ENCODE peak calls at places on chromosomes 16 and 17, in five cellular contexts. R is uterus, J is epithelial cell of esophagus, G is psoas muscle, P is nephron progenitor cell. A is an unnamed sample.
A peak's percentile ranks its signal among the peaks of the same experiment; 100 is the strongest.

GRCh38 chr17:30000755-30001257 is 59.4 kb downstream of the EFCAB5 start:
- DNase-seq in R (no peak), J (peak; percentile 15), G (no peak), P (no peak), A (no peak)

GRCh38 chr16:65994305-65994704 is 372.2 kb upstream of the CDH5 start:
- DNase-seq in R (no peak), J (no peak), G (no peak), P (no peak), A (no peak)

GRCh38 chr17:42016411-42016831 is 818 bp downstream of the DNAJC7 start:
- DNase-seq in R (no peak), J (no peak), G (no peak), P (no peak), A (no peak)

GRCh38 chr17:51103451-51103850 is 17.2 kb downstream of the SPAG9 start:
- DNase-seq in R (no peak), J (no peak), G (no peak), P (no peak), A (no peak)

GRCh38 chr17:17505610-17506171 is 9.5 kb upstream of the RASD1 start:
- DNase-seq in R (no peak), J (no peak), G (peak; percentile 32), P (no peak), A (no peak)

GRCh38 chr16:24736758-24737157 is 7.3 kb downstream of the TNRC6A start:
- DNase-seq in R (peak; percentile 22), J (no peak), G (no peak), P (no peak), A (no peak)

GRCh38 chr17:44865231-44865660 is 17.6 kb downstream of the HIGD1B start:
- DNase-seq in R (peak; percentile 83), J (peak; percentile 75), G (peak; percentile 66), P (peak; percentile 74), A (peak; percentile 86)

GRCh38 chr16:2816751-2817495 is at the start of gene PRSS21:
- DNase-seq in R (no peak), J (no peak), G (no peak), P (no peak), A (no peak)

GRCh38 chr16:72989203-72989991 is 58.5 kb downstream of the ZFHX3 start:
- DNase-seq in R (peak; percentile 36), J (peak; percentile 94), G (peak; percentile 68), P (no peak), A (no peak)

GRCh38 chr16:69865701-69866100 is 85.4 kb upstream of the CLEC18A start:
- DNase-seq in R (no peak), J (no peak), G (no peak), P (no peak), A (no peak)

GRCh38 chr16:8173111-8173644 is 417.1 kb downstream of the TMEM114 start:
- DNase-seq in R (no peak), J (peak; percentile 67), G (peak; percentile 68), P (peak; percentile 81), A (no peak)

GRCh38 chr17:50922107-50922506 is 56.0 kb upstream of the TOB1 start:
- DNase-seq in R (no peak), J (peak; percentile 85), G (no peak), P (no peak), A (no peak)

GRCh38 chr16:1922357-1922756 is 4.1 kb upstream of the HS3ST6 start:
- DNase-seq in R (no peak), J (no peak), G (no peak), P (no peak), A (no peak)

GRCh38 chr16:27718767-27719445 is 169.0 kb downstream of the KATNIP start:
- DNase-seq in R (no peak), J (no peak), G (peak; percentile 32), P (no peak), A (no peak)

GRCh38 chr17:58728831-58729230 is 26.8 kb upstream of the PPM1E start:
- DNase-seq in R (no peak), J (no peak), G (no peak), P (no peak), A (no peak)

GRCh38 chr16:53915452-53916160 is 211.7 kb downstream of the FTO start:
- DNase-seq in R (no peak), J (no peak), G (no peak), P (no peak), A (no peak)

GRCh38 chr16:73311857-73312723 is 264.2 kb upstream of the ZFHX3 start:
- DNase-seq in R (no peak), J (no peak), G (no peak), P (no peak), A (no peak)

GRCh38 chr17:8125947-8126305 is 2.0 kb upstream of the HES7 start:
- DNase-seq in R (peak; percentile 55), J (no peak), G (peak; percentile 64), P (peak; percentile 61), A (no peak)

GRCh38 chr16:89473791-89474414 is 16.5 kb downstream of the ANKRD11 start:
- DNase-seq in R (no peak), J (peak; percentile 82), G (peak; percentile 35), P (no peak), A (no peak)

GRCh38 chr17:82287849-82288601 is 14.5 kb upstream of the CSNK1D start:
- DNase-seq in R (peak; percentile 74), J (peak; percentile 92), G (peak; percentile 84), P (no peak), A (no peak)

GRCh38 chr16:90078594-90078895 is 1.4 kb upstream of the PRDM7 start:
- DNase-seq in R (no peak), J (no peak), G (no peak), P (no peak), A (no peak)

GRCh38 chr17:45314761-45315549 is 1.9 kb downstream of the MAP3K14 start:
- DNase-seq in R (no peak), J (no peak), G (no peak), P (no peak), A (no peak)

GRCh38 chr17:60386137-60386395 is 5.9 kb downstream of the USP32 start:
- DNase-seq in R (no peak), J (no peak), G (no peak), P (no peak), A (no peak)

GRCh38 chr17:11880714-11881113 is 116.6 kb downstream of the ZNF18 start:
- DNase-seq in R (no peak), J (peak; percentile 20), G (no peak), P (no peak), A (no peak)

GRCh38 chr17:78315355-78316114 is 44.3 kb downstream of the SOCS3 start:
- DNase-seq in R (peak; percentile 95), J (peak; percentile 93), G (peak; percentile 88), P (no peak), A (peak; percentile 88)
- TF ChIP-seq CTCF in R (peak; percentile 28), J (peak; percentile 7), G (no peak), P (no peak), A (peak; percentile 10)

DNA sequence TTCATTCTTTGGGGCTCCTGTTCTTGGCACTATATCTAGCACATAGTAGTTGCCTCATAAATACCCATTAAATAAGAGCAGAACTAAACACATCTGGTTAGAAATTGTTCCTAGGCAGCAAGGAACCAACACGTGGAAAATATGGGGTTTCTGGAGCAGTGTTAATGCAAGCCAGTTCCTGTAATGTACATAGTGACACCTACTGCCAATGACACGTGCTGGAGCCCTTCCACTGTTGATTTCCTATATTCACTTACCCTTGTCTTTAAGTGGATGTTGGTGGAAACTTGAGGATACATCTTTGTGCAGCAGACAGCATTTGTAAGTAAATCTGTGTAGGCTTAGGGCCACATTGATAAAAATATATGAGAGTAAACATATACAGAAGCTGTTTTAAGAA is 1.6 kb upstream of the IRF8 start:
- DNase-seq in R (no peak), J (no peak), G (no peak), P (no peak), A (no peak)
- TF ChIP-seq CTCF in R (no peak), J (no peak), G (no peak), P (no peak), A (no peak)

GRCh38 chr17:36132421-36132831 is 28.8 kb downstream of the CCL4 start:
- DNase-seq in R (no peak), J (no peak), G (no peak), P (no peak), A (no peak)

GRCh38 chr17:36131931-36132330 is 28.3 kb downstream of the CCL4 start:
- DNase-seq in R (no peak), J (no peak), G (no peak), P (no peak), A (no peak)

GRCh38 chr17:36133629-36134259 is 30.1 kb downstream of the CCL4 start:
- DNase-seq in R (no peak), J (peak; percentile 31), G (no peak), P (no peak), A (no peak)

GRCh38 chr17:36129616-36130015 is 26.0 kb downstream of the CCL4 start:
- DNase-seq in R (no peak), J (no peak), G (no peak), P (no peak), A (no peak)

DNA sequence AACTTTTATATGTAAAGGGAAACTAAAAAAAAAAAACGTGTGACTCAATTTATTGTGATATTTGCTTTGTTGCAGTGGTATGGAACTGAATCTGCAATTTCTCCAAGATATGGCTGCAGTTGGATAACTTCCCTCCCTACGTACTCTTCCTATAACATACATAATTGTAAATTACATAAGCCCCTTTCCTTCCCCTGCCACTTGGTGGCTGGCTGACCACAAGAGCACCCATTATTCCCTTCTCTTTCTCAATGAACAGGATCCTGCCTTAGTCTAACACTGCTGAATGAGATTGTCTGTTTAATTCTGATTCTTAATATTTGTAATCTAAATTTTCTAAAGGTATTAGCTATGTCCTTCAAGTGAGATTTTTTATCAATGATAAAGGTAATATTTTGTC is 27.8 kb downstream of the CCL4 start:
- DNase-seq in R (no peak), J (no peak), G (no peak), P (no peak), A (no peak)
- TF ChIP-seq CTCF in R (no peak), J (no peak), G (no peak), P (no peak), A (no peak)

GRCh38 chr16:49608801-49609200 is 235.2 kb downstream of the C16orf78 start:
- DNase-seq in R (peak; percentile 45), J (no peak), G (peak; percentile 56), P (no peak), A (peak; percentile 49)
- TF ChIP-seq CTCF in R (peak; percentile 68), J (no peak), G (peak; percentile 51), P (peak; percentile 61), A (peak; percentile 40)

GRCh38 chr16:67841198-67841815 is 813 bp upstream of the THAP11 start:
- DNase-seq in R (no peak), J (no peak), G (no peak), P (no peak), A (no peak)

GRCh38 chr16:67843343-67843765 is 1.2 kb downstream of the THAP11 start:
- DNase-seq in R (no peak), J (no peak), G (peak; percentile 58), P (peak; percentile 29), A (no peak)

GRCh38 chr16:67844441-67844840 is 2.3 kb upstream of the NUTF2 start:
- DNase-seq in R (no peak), J (peak; percentile 83), G (no peak), P (no peak), A (no peak)

GRCh38 chr16:67841816-67842508 is at the start of gene THAP11:
- DNase-seq in R (peak; percentile 93), J (peak; percentile 96), G (peak; percentile 97), P (peak; percentile 96), A (peak; percentile 97)

GRCh38 chr16:67842509-67843342 is 606 bp downstream of the THAP11 start:
- DNase-seq in R (peak; percentile 47), J (peak; percentile 46), G (peak; percentile 82), P (peak; percentile 65), A (no peak)
- TF ChIP-seq CTCF in R (no peak), J (peak; percentile 31), G (peak; percentile 12), P (no peak), A (peak; percentile 40)

A was measured in osteocyte.